ENCODE peak calls at places on chromosomes 3 and 15, in nine cellular contexts. O is stimulated activated CD8-positive, alpha-beta memory T cell treated with anti-CD3 and anti-CD28 coated beads, Interleukin-2, amount 100 ng/mL, for 48 hours; M is RPMI8226; F is KBM-7; U is pancreas; P is AG08395; R is T-helper 9 cell; W is GOT3; C is NCI-H510A treated with DMSO at 0.1 percent for 48 hours. X is an unnamed sample.

GRCh38 chr3:146921693-146922092 is 316.5 kb upstream of the PLSCR5 start:
- DNase-seq in O (no peak), M (no peak), F (no peak), U (no peak), P (no peak), R (no peak), W (no peak), C (no peak), X (no peak)

GRCh38 chr3:178056868-178057267 is 479.4 kb upstream of the KCNMB2 start:
- DNase-seq in O (no peak), M (no peak), F (no peak), U (no peak), P (peak; percentile 14), R (no peak), W (no peak), C (no peak), X (no peak)

GRCh38 chr15:33111051-33111451 is 83.5 kb downstream of the FMN1 start:
- DNase-seq in O (no peak), M (no peak), F (no peak), U (no peak), P (no peak), R (no peak), W (no peak), C (no peak), X (no peak)

GRCh38 chr3:14428087-14429067 is 26.0 kb downstream of the SLC6A6 start:
- DNase-seq in O (no peak), M (no peak), F (no peak), U (no peak), P (no peak), R (no peak), W (peak; percentile 9), C (no peak), X (no peak)

GRCh38 chr15:70856884-70857546 is 3.1 kb upstream of the LARP6 start:
- DNase-seq in O (no peak), M (no peak), F (no peak), U (no peak), P (peak; percentile 93), R (no peak), W (peak; percentile 80), C (no peak), X (no peak)

GRCh38 chr3:12279591-12280326 is 9.1 kb upstream of the PPARG start:
- DNase-seq in O (no peak), M (no peak), F (no peak), U (no peak), P (no peak), R (no peak), W (no peak), C (no peak), X (no peak)

GRCh38 chr3:120855665-120856437 is 52.2 kb upstream of the STXBP5L start:
- DNase-seq in O (no peak), M (no peak), F (no peak), U (no peak), P (peak; percentile 88), R (no peak), W (peak; percentile 29), C (no peak), X (peak; percentile 65)

GRCh38 chr3:160953681-160954080 is 151.5 kb downstream of the B3GALNT1 start:
- DNase-seq in O (no peak), M (no peak), F (no peak), U (no peak), P (no peak), R (no peak), W (no peak), C (no peak), X (no peak)

GRCh38 chr15:63560741-63561448 is 36.3 kb upstream of the FBXL22 start:
- DNase-seq in O (no peak), M (no peak), F (no peak), U (no peak), P (no peak), R (no peak), W (no peak), C (no peak), X (no peak)

GRCh38 chr3:64331605-64332004 is 106.3 kb upstream of the PRICKLE2 start:
- DNase-seq in O (no peak), M (peak; percentile 42), F (no peak), U (no peak), P (no peak), R (no peak), W (no peak), C (no peak), X (no peak)

GRCh38 chr3:94158461-94158860 is 95.6 kb downstream of the NSUN3 start:
- DNase-seq in O (no peak), M (no peak), F (no peak), U (no peak), P (no peak), R (no peak), W (no peak), C (no peak), X (no peak)

GRCh38 chr15:33135355-33135781 is 59.1 kb downstream of the FMN1 start:
- DNase-seq in O (no peak), M (no peak), F (no peak), U (no peak), P (peak; percentile 33), R (no peak), W (no peak), C (no peak), X (no peak)

GRCh38 chr3:42588625-42589024 is 2.0 kb upstream of the SS18L2 start:
- DNase-seq in O (no peak), M (no peak), F (no peak), U (no peak), P (no peak), R (no peak), W (no peak), C (no peak), X (no peak)

GRCh38 chr15:74778599-74778970 is 3.3 kb upstream of the CSK start:
- DNase-seq in O (no peak), M (no peak), F (no peak), U (no peak), P (no peak), R (no peak), W (no peak), C (no peak), X (no peak)

GRCh38 chr15:75034615-75035014 is 11.2 kb downstream of the PPCDC start:
- DNase-seq in O (no peak), M (no peak), F (peak; percentile 87), U (no peak), P (no peak), R (no peak), W (no peak), C (no peak), X (no peak)

GRCh38 chr3:8457039-8457438 is 44.6 kb upstream of the LMCD1 start:
- DNase-seq in O (no peak), M (no peak), F (no peak), U (no peak), P (peak; percentile 40), R (no peak), W (no peak), C (no peak), X (no peak)

GRCh38 chr15:52097176-52097575 is 15.4 kb downstream of the BCL2L10 start:
- DNase-seq in O (no peak), M (peak; percentile 45), F (no peak), U (no peak), P (no peak), R (no peak), W (no peak), C (no peak), X (no peak)

GRCh38 chr3:53464424-53464823 is 30.0 kb upstream of the CACNA1D start:
- DNase-seq in O (no peak), M (no peak), F (no peak), U (no peak), P (no peak), R (no peak), W (no peak), C (no peak), X (no peak)

GRCh38 chr3:65231544-65231943 is 543.7 kb upstream of the ADAMTS9 start:
- DNase-seq in O (no peak), M (no peak), F (no peak), U (no peak), P (no peak), R (no peak), W (no peak), C (no peak), X (no peak)

GRCh38 chr15:62020576-62021160 is 39.6 kb downstream of the VPS13C start:
- DNase-seq in O (no peak), M (no peak), F (no peak), U (no peak), P (peak; percentile 27), R (no peak), W (no peak), C (no peak), X (no peak)

GRCh38 chr15:90203922-90204321 is 2.8 kb downstream of the SEMA4B start:
- DNase-seq in O (no peak), M (no peak), F (no peak), U (no peak), P (no peak), R (no peak), W (no peak), C (no peak), X (no peak)

X was measured in NCI-H2029 treated with DMSO at 0.1 percent for 48 hours.